ENCODE peak calls at places on chromosomes 5 and 9, in seven cellular contexts. One of them, this sample, is unnamed.

GRCh38 chr5:123670981-123671557 is 159.1 kb downstream of the CSNK1G3 start:
- DNase-seq in ovary: peak
- DNase-seq in esophagus squamous epithelium: no peak
- DNase-seq in transverse colon: peak
- DNase-seq in K562: peak
- DNase-seq in lower leg skin: peak
- DNase-seq in IMR-90: peak
- DNase-seq in this sample: peak

GRCh38 chr5:129063483-129064136 is 30.9 kb upstream of the ISOC1 start:
- DNase-seq in ovary: no peak
- DNase-seq in esophagus squamous epithelium: no peak
- DNase-seq in transverse colon: no peak
- DNase-seq in K562: no peak
- DNase-seq in lower leg skin: no peak
- DNase-seq in IMR-90: no peak
- DNase-seq in this sample: no peak

GRCh38 chr9:89168901-89169813 is 9.5 kb downstream of the SHC3 start:
- DNase-seq in ovary: no peak
- DNase-seq in esophagus squamous epithelium: no peak
- DNase-seq in transverse colon: no peak
- DNase-seq in K562: no peak
- DNase-seq in lower leg skin: peak
- DNase-seq in IMR-90: no peak
- DNase-seq in this sample: no peak

GRCh38 chr5:69265931-69266330 is 31.2 kb downstream of the CDK7 start:
- DNase-seq in ovary: no peak
- DNase-seq in esophagus squamous epithelium: no peak
- DNase-seq in transverse colon: no peak
- DNase-seq in K562: peak
- DNase-seq in lower leg skin: no peak
- DNase-seq in IMR-90: no peak
- DNase-seq in this sample: peak

GRCh38 chr9:136769710-136770191 is 5.4 kb upstream of the LCN15 start:
- DNase-seq in ovary: peak
- DNase-seq in esophagus squamous epithelium: no peak
- DNase-seq in transverse colon: peak
- DNase-seq in K562: peak
- DNase-seq in lower leg skin: no peak
- DNase-seq in IMR-90: no peak
- DNase-seq in this sample: peak

GRCh38 chr5:155827949-155828348 is 499.0 kb upstream of the SGCD start:
- DNase-seq in ovary: no peak
- DNase-seq in esophagus squamous epithelium: no peak
- DNase-seq in transverse colon: no peak
- DNase-seq in K562: no peak
- DNase-seq in lower leg skin: no peak
- DNase-seq in IMR-90: no peak
- DNase-seq in this sample: no peak

GRCh38 chr5:116564756-116565593 is 9.6 kb downstream of the SEMA6A start:
- DNase-seq in ovary: no peak
- DNase-seq in esophagus squamous epithelium: no peak
- DNase-seq in transverse colon: no peak
- DNase-seq in K562: no peak
- DNase-seq in lower leg skin: no peak
- DNase-seq in IMR-90: no peak
- DNase-seq in this sample: no peak

GRCh38 chr5:158648631-158649030 is 451.1 kb downstream of the EBF1 start:
- DNase-seq in ovary: no peak
- DNase-seq in esophagus squamous epithelium: no peak
- DNase-seq in transverse colon: no peak
- DNase-seq in K562: no peak
- DNase-seq in lower leg skin: no peak
- DNase-seq in IMR-90: no peak
- DNase-seq in this sample: no peak

GRCh38 chr9:128628471-128629048 is 28.1 kb downstream of the DYNC2I2 start:
- DNase-seq in ovary: peak
- DNase-seq in esophagus squamous epithelium: no peak
- DNase-seq in transverse colon: peak
- DNase-seq in K562: peak
- DNase-seq in lower leg skin: no peak
- DNase-seq in IMR-90: no peak
- DNase-seq in this sample: peak

GRCh38 chr9:93596399-93596798 is 20.0 kb downstream of the PHF2 start:
- DNase-seq in ovary: no peak
- DNase-seq in esophagus squamous epithelium: no peak
- DNase-seq in transverse colon: no peak
- DNase-seq in K562: no peak
- DNase-seq in lower leg skin: no peak
- DNase-seq in IMR-90: no peak
- DNase-seq in this sample: no peak

GRCh38 chr9:33202552-33203300 is 35.6 kb upstream of the B4GALT1 start:
- DNase-seq in ovary: peak
- DNase-seq in esophagus squamous epithelium: no peak
- DNase-seq in transverse colon: peak
- DNase-seq in K562: no peak
- DNase-seq in lower leg skin: no peak
- DNase-seq in IMR-90: peak
- DNase-seq in this sample: no peak

GRCh38 chr9:17795708-17796107 is 216.8 kb downstream of the SH3GL2 start:
- DNase-seq in ovary: no peak
- DNase-seq in esophagus squamous epithelium: no peak
- DNase-seq in transverse colon: no peak
- DNase-seq in K562: peak
- DNase-seq in lower leg skin: no peak
- DNase-seq in IMR-90: no peak
- DNase-seq in this sample: no peak

GRCh38 chr9:122572456-122572855 is 10.7 kb downstream of the OR1L8 start:
- DNase-seq in ovary: no peak
- DNase-seq in esophagus squamous epithelium: no peak
- DNase-seq in transverse colon: no peak
- DNase-seq in K562: no peak
- DNase-seq in lower leg skin: no peak
- DNase-seq in IMR-90: no peak
- DNase-seq in this sample: no peak

GRCh38 chr5:161288071-161288470 is 258.5 kb downstream of the GABRB2 start:
- DNase-seq in ovary: no peak
- DNase-seq in esophagus squamous epithelium: no peak
- DNase-seq in transverse colon: no peak
- DNase-seq in K562: no peak
- DNase-seq in lower leg skin: no peak
- DNase-seq in IMR-90: no peak
- DNase-seq in this sample: no peak

DNA sequence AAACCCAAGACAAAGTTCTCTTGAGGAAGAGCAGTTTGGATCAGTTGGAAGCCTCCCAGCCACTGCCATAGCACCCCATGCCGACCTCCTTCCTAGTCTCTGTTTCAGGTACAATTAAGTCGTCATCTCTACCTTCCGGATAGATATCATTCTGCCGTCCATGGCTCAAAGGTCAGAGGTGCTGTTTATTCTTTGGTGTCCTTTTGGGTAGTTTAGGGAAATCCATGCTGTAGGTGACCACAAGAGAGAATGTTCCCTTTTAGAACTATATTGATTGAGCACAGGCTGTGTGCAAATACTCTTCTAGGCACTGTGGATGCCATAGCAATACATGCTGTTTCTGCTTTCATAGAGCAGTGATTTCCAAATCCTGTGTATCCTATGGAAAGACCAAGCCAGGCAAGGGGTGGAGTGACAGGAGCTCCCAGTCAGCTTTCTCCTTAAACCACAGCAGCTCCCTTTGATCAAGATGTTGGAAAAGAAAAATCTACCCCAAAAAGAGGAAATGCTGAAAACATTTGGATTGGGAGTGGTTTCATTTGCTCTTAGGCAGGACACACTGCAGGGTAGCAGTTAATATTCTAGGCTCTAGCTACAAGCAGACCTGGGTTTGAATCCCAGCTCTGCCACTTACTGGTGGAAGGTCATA is 127.9 kb downstream of the PALM2AKAP2 start:
- DNase-seq in ovary: no peak
- DNase-seq in esophagus squamous epithelium: no peak
- DNase-seq in transverse colon: no peak
- DNase-seq in K562: no peak
- DNase-seq in lower leg skin: no peak
- DNase-seq in IMR-90: no peak
- DNase-seq in this sample: no peak
- TF ChIP-seq POLR2A in ovary: no peak
- TF ChIP-seq POLR2A in esophagus squamous epithelium: no peak
- TF ChIP-seq POLR2A in transverse colon: no peak
- TF ChIP-seq POLR2A in K562: no peak
- TF ChIP-seq POLR2A in lower leg skin: no peak
- TF ChIP-seq POLR2A in IMR-90: no peak
- TF ChIP-seq POLR2A in this sample: no peak

GRCh38 chr5:43486353-43486752 is 2.7 kb upstream of the TMEM267 start:
- DNase-seq in ovary: no peak
- DNase-seq in esophagus squamous epithelium: no peak
- DNase-seq in transverse colon: no peak
- DNase-seq in K562: no peak
- DNase-seq in lower leg skin: no peak
- DNase-seq in IMR-90: no peak
- DNase-seq in this sample: no peak

GRCh38 chr5:43482490-43483064 is 1.1 kb downstream of the TMEM267 start:
- DNase-seq in ovary: no peak
- DNase-seq in esophagus squamous epithelium: no peak
- DNase-seq in transverse colon: no peak
- DNase-seq in K562: peak
- DNase-seq in lower leg skin: no peak
- DNase-seq in IMR-90: peak
- DNase-seq in this sample: peak

GRCh38 chr5:43483210-43484048 is at the start of gene TMEM267:
- DNase-seq in ovary: peak
- DNase-seq in esophagus squamous epithelium: peak
- DNase-seq in transverse colon: peak
- DNase-seq in K562: peak
- DNase-seq in lower leg skin: peak
- DNase-seq in IMR-90: peak
- DNase-seq in this sample: peak

GRCh38 chr5:43485406-43485805 is 1.7 kb upstream of the TMEM267 start:
- DNase-seq in ovary: no peak
- DNase-seq in esophagus squamous epithelium: no peak
- DNase-seq in transverse colon: peak
- DNase-seq in K562: no peak
- DNase-seq in lower leg skin: no peak
- DNase-seq in IMR-90: peak
- DNase-seq in this sample: no peak

GRCh38 chr5:43484049-43484849 is 584 bp upstream of the TMEM267 start:
- DNase-seq in ovary: peak
- DNase-seq in esophagus squamous epithelium: peak
- DNase-seq in transverse colon: peak
- DNase-seq in K562: peak
- DNase-seq in lower leg skin: peak
- DNase-seq in IMR-90: peak
- DNase-seq in this sample: peak
- TF ChIP-seq POLR2A in ovary: no peak
- TF ChIP-seq POLR2A in esophagus squamous epithelium: no peak
- TF ChIP-seq POLR2A in transverse colon: peak
- TF ChIP-seq POLR2A in K562: peak
- TF ChIP-seq POLR2A in lower leg skin: no peak
- TF ChIP-seq POLR2A in IMR-90: no peak
- TF ChIP-seq POLR2A in this sample: peak

GRCh38 chr5:126351138-126351537 is 72.1 kb upstream of the GRAMD2B start:
- DNase-seq in ovary: no peak
- DNase-seq in esophagus squamous epithelium: no peak
- DNase-seq in transverse colon: no peak
- DNase-seq in K562: no peak
- DNase-seq in lower leg skin: no peak
- DNase-seq in IMR-90: peak
- DNase-seq in this sample: no peak
- TF ChIP-seq POLR2A in ovary: no peak
- TF ChIP-seq POLR2A in esophagus squamous epithelium: no peak
- TF ChIP-seq POLR2A in transverse colon: no peak
- TF ChIP-seq POLR2A in K562: no peak
- TF ChIP-seq POLR2A in lower leg skin: no peak
- TF ChIP-seq POLR2A in IMR-90: no peak
- TF ChIP-seq POLR2A in this sample: no peak

DNA sequence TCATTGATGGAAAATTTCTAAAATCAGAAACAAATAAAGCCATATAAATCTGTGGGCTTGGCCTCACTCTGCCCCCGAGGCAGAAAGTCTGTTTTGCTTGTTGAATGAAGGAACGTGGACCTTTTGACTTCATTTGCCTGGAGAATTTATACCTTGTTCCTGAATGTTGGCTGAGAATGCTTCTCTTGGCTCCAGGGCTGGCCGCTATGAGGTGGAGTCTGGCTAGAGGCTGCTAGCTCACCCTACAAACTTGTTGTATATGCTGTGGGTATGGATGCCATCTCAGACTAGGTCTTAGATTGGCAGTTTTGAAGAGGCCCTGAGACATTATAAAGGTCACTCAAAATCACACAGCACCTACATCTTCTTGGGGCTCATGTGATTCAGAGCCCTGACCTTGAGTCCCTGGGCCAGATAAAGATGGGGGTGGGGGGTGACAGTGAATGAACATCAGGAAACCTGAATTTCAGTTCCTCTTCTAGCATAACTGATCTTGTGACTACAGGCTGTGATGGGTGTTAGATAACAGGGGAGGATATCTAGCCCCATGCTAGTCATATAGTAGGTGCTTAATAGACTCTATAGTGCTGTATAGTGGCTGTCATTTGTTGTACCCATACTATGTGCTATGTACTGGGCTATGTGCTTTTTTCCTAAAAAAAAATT is 2.8 kb downstream of the GM2A start:
- DNase-seq in ovary: no peak
- DNase-seq in esophagus squamous epithelium: no peak
- DNase-seq in transverse colon: peak
- DNase-seq in K562: no peak
- DNase-seq in lower leg skin: no peak
- DNase-seq in IMR-90: no peak
- DNase-seq in this sample: peak
- TF ChIP-seq POLR2A in ovary: no peak
- TF ChIP-seq POLR2A in esophagus squamous epithelium: no peak
- TF ChIP-seq POLR2A in transverse colon: no peak
- TF ChIP-seq POLR2A in K562: no peak
- TF ChIP-seq POLR2A in lower leg skin: no peak
- TF ChIP-seq POLR2A in IMR-90: no peak
- TF ChIP-seq POLR2A in this sample: no peak

GRCh38 chr5:178335287-178336030 is 102.9 kb upstream of the PHYKPL start:
- DNase-seq in ovary: peak
- DNase-seq in esophagus squamous epithelium: no peak
- DNase-seq in transverse colon: no peak
- DNase-seq in K562: no peak
- DNase-seq in lower leg skin: no peak
- DNase-seq in IMR-90: no peak
- DNase-seq in this sample: no peak
- TF ChIP-seq POLR2A in ovary: no peak
- TF ChIP-seq POLR2A in esophagus squamous epithelium: no peak
- TF ChIP-seq POLR2A in transverse colon: no peak
- TF ChIP-seq POLR2A in K562: no peak
- TF ChIP-seq POLR2A in lower leg skin: no peak
- TF ChIP-seq POLR2A in IMR-90: no peak
- TF ChIP-seq POLR2A in this sample: no peak

This sample was measured in erythroblast.